ENCODE peak calls at places on chromosome 4, in ten cellular contexts. A is A549; Y is CD4-positive, CD25-positive, alpha-beta regulatory T cell; B is ovary; Q is cardiac muscle cell; T is suprapubic skin; X is Panc1; J is SJCRH30; V is pancreas; U is right atrium auricular region. L is an unnamed sample.

GRCh38 chr4:87119965-87120364 is 100.5 kb downstream of the KLHL8 start:
- DNase-seq in A (no peak), Y (no peak), B (no peak), Q (no peak), T (no peak), X (no peak), J (no peak), V (no peak), U (no peak), L (no peak)

GRCh38 chr4:3707423-3708102 is 58.6 kb upstream of the ADRA2C start:
- DNase-seq in A (no peak), Y (no peak), B (no peak), Q (no peak), T (peak; percentile 53), X (no peak), J (peak; percentile 86), V (no peak), U (no peak), L (no peak)

GRCh38 chr4:176988226-176988625 is 195.5 kb upstream of the VEGFC start:
- DNase-seq in A (peak; percentile 49), Y (no peak), B (no peak), Q (peak; percentile 88), T (no peak), X (peak; percentile 76), J (peak; percentile 54), V (no peak), U (no peak), L (peak; percentile 82)

GRCh38 chr4:169010125-169011023 is at the start of gene CBR4:
- DNase-seq in A (peak; percentile 72), Y (peak; percentile 99), B (peak; percentile 97), Q (peak; percentile 99), T (peak; percentile 99), X (peak; percentile 86), J (peak; percentile 96), V (peak; percentile 98), U (peak; percentile 99), L (peak; percentile 96)

GRCh38 chr4:15659768-15660394 is 4.7 kb upstream of the FBXL5 start:
- DNase-seq in A (no peak), Y (no peak), B (no peak), Q (peak; percentile 91), T (no peak), X (no peak), J (no peak), V (no peak), U (no peak), L (no peak)

GRCh38 chr4:149914521-149915115 is 99.0 kb upstream of the IQCM start:
- DNase-seq in A (peak; percentile 25), Y (peak; percentile 43), B (no peak), Q (peak; percentile 68), T (no peak), X (peak; percentile 25), J (peak; percentile 71), V (no peak), U (no peak), L (peak; percentile 32)

GRCh38 chr4:65007841-65008439 is 598.7 kb upstream of the TECRL start:
- DNase-seq in A (peak; percentile 2), Y (peak; percentile 16), B (no peak), Q (peak; percentile 42), T (no peak), X (no peak), J (peak; percentile 73), V (no peak), U (no peak), L (no peak)

GRCh38 chr4:39464886-39465501 is 6.1 kb downstream of the LIAS start:
- DNase-seq in A (peak; percentile 62), Y (peak; percentile 27), B (no peak), Q (peak; percentile 92), T (no peak), X (no peak), J (peak; percentile 56), V (no peak), U (no peak), L (peak; percentile 71)

GRCh38 chr4:72896515-72896914 is 173.0 kb downstream of the COX18 start:
- DNase-seq in A (no peak), Y (no peak), B (no peak), Q (peak; percentile 91), T (no peak), X (no peak), J (no peak), V (no peak), U (no peak), L (peak; percentile 46)

GRCh38 chr4:6472387-6473263 is at the start of gene PPP2R2C:
- DNase-seq in A (peak; percentile 32), Y (no peak), B (no peak), Q (no peak), T (peak; percentile 70), X (no peak), J (no peak), V (no peak), U (peak; percentile 13), L (no peak)

GRCh38 chr4:163161536-163162205 is 5.0 kb downstream of the NAF1 start:
- DNase-seq in A (no peak), Y (no peak), B (no peak), Q (peak; percentile 75), T (no peak), X (no peak), J (peak; percentile 50), V (no peak), U (no peak), L (peak; percentile 76)

DNA sequence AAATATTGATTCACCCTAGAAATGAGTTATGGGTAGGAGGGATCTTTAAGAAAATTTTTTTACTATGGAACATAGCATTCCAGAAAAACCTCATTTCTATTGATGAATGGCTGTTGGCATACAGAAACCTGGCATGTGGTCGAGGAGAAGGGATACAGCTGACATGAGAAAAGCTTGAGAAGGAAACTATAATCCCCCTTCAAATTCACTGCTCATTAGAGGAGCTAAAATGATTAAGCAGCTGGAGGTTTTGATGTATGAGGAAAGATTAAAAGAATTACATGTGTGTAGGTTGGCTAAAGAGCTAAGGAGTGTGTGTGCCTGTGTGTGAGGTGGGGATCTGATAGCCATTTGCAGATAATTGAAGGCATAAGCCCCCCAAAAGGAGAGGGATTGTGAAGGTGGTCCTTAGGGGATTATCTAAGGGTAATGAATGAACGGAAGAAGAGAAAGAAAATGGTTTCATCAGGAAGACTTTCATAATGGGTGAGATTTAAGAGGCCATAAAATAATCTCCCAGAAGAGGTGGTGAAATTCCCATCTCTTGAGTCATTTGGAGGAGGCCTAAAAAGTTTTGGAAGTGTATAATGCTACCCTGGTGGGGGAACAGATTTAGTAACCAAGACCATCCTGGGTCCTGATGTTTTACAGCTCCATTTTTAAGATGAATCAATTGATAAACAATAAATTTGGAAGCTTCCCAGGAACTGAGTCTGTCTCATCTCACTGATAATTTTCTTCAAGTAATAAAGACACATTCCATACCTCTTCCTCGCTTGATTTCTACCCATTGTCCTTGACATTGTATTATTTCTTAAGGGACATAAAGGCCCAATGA is 272.1 kb upstream of the HAND2 start:
- DNase-seq in A (no peak), Y (no peak), B (no peak), Q (no peak), T (no peak), X (no peak), J (no peak), V (no peak), U (no peak), L (no peak)
- H3K27ac ChIP-seq in A (no peak overlapping the region), Y (no peak overlapping the region), B (no peak overlapping the region), Q (no peak overlapping the region), T (no peak overlapping the region), X (no peak overlapping the region), J (no peak overlapping the region), V (no peak overlapping the region), U (no peak overlapping the region), L (no peak overlapping the region)

GRCh38 chr4:185839204-185839712 is 27.3 kb upstream of the SORBS2 start:
- DNase-seq in A (peak; percentile 65), Y (no peak), B (peak; percentile 58), Q (peak; percentile 97), T (no peak), X (peak; percentile 48), J (peak; percentile 43), V (no peak), U (no peak), L (peak; percentile 77)

GRCh38 chr4:185837415-185838103 is 25.6 kb upstream of the SORBS2 start:
- DNase-seq in A (no peak), Y (no peak), B (no peak), Q (no peak), T (no peak), X (no peak), J (no peak), V (no peak), U (no peak), L (no peak)

GRCh38 chr4:185838104-185838452 is 26.1 kb upstream of the SORBS2 start:
- DNase-seq in A (no peak), Y (no peak), B (no peak), Q (no peak), T (no peak), X (no peak), J (no peak), V (no peak), U (no peak), L (no peak)

GRCh38 chr4:185839770-185840169 is 27.8 kb upstream of the SORBS2 start:
- DNase-seq in A (no peak), Y (no peak), B (no peak), Q (no peak), T (no peak), X (no peak), J (no peak), V (no peak), U (no peak), L (no peak)

GRCh38 chr4:185838514-185839203 is 26.7 kb upstream of the SORBS2 start:
- DNase-seq in A (no peak), Y (no peak), B (no peak), Q (no peak), T (no peak), X (no peak), J (no peak), V (no peak), U (no peak), L (no peak)
- H3K27ac ChIP-seq in A (peak overlapping the region; percentile 75), Y (no peak overlapping the region), B (no peak overlapping the region), Q (peak overlapping the region; percentile 81), T (peak overlapping the region; percentile 49), X (peak overlapping the region; percentile 86), J (peak overlapping the region; percentile 24), V (peak overlapping the region; percentile 84), U (peak overlapping the region; percentile 91), L (peak overlapping the region; percentile 67)

GRCh38 chr4:76952631-76953587 is 3.4 kb downstream of the SEPTIN11 start:
- DNase-seq in A (no peak), Y (no peak), B (no peak), Q (no peak), T (no peak), X (no peak), J (no peak), V (no peak), U (no peak), L (no peak)
- H3K27ac ChIP-seq in A (no peak overlapping the region), Y (no peak overlapping the region), B (no peak overlapping the region), Q (no peak overlapping the region), T (no peak overlapping the region), X (no peak overlapping the region), J (no peak overlapping the region), V (no peak overlapping the region), U (no peak overlapping the region), L (no peak overlapping the region)

DNA sequence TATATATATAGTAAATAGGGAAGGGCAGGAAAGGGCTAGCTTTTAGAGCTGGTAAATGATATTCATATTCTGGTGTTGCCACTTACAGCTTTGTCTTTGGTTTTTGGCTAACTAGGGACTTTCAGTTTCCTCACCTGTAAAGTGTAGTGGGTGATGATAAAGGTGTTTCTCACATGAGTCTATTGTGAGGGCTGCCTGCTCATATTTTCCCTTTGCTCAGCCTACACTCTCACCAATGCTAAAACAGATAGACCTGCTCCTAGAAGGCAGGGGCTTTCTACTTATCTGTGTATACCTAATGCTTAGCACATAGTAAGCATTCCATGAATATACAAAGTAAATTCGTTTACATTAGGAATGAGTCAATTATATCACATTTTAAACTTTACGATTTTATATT is 137.2 kb upstream of the HS3ST1 start:
- DNase-seq in A (no peak), Y (no peak), B (no peak), Q (no peak), T (no peak), X (no peak), J (no peak), V (no peak), U (no peak), L (no peak)
- H3K27ac ChIP-seq in A (no peak overlapping the region), Y (no peak overlapping the region), B (no peak overlapping the region), Q (no peak overlapping the region), T (no peak overlapping the region), X (no peak overlapping the region), J (no peak overlapping the region), V (no peak overlapping the region), U (no peak overlapping the region), L (no peak overlapping the region)